ENCODE peak calls at places on chromosomes 2 and 18, in five cellular contexts. C, T, F, V and I are unnamed samples.

GRCh38 chr2:102063948-102064678 is 72.4 kb downstream of the IL1R2 start:
- DNase-seq in C (peak), T (peak), F (no peak), V (peak), I (peak)

GRCh38 chr2:105977212-105977611 is 216.9 kb downstream of the UXS1 start:
- DNase-seq in C (no peak), T (peak), F (no peak), V (no peak), I (peak)

GRCh38 chr2:16774091-16774490 is 108.5 kb upstream of the CYRIA start:
- DNase-seq in C (no peak), T (peak), F (no peak), V (no peak), I (no peak)

GRCh38 chr2:121897335-121897970 is 142.0 kb downstream of the TSN start:
- DNase-seq in C (no peak), T (no peak), F (no peak), V (no peak), I (no peak)

GRCh38 chr2:187877391-187877790 is 323.2 kb upstream of the TFPI start:
- DNase-seq in C (no peak), T (no peak), F (no peak), V (no peak), I (no peak)

GRCh38 chr2:74975016-74975415 is 16.6 kb downstream of the POLE4 start:
- DNase-seq in C (no peak), T (no peak), F (no peak), V (no peak), I (no peak)

GRCh38 chr2:178277741-178278197 is 83.5 kb downstream of the OSBPL6 start:
- DNase-seq in C (no peak), T (no peak), F (no peak), V (no peak), I (peak)

GRCh38 chr2:237967463-237967871 is 653 bp downstream of the UBE2F start:
- DNase-seq in C (peak), T (peak), F (no peak), V (peak), I (no peak)

GRCh38 chr18:44714376-44714775 is 33.7 kb downstream of the SETBP1 start:
- DNase-seq in C (no peak), T (no peak), F (no peak), V (no peak), I (no peak)

GRCh38 chr2:164542584-164543021 is 78.7 kb downstream of the GRB14 start:
- DNase-seq in C (no peak), T (peak), F (no peak), V (no peak), I (peak)

GRCh38 chr2:215883799-215884198 is 129.6 kb downstream of the MREG start:
- DNase-seq in C (no peak), T (no peak), F (no peak), V (no peak), I (no peak)

GRCh38 chr2:111157071-111157661 is 36.5 kb downstream of the BCL2L11 start:
- DNase-seq in C (no peak), T (no peak), F (no peak), V (no peak), I (no peak)

GRCh38 chr2:143717532-143718168 is 588.4 kb downstream of the ARHGAP15 start:
- DNase-seq in C (no peak), T (no peak), F (no peak), V (no peak), I (no peak)

GRCh38 chr18:41820784-41821183 is 134.2 kb upstream of the PIK3C3 start:
- DNase-seq in C (no peak), T (no peak), F (no peak), V (no peak), I (no peak)

DNA sequence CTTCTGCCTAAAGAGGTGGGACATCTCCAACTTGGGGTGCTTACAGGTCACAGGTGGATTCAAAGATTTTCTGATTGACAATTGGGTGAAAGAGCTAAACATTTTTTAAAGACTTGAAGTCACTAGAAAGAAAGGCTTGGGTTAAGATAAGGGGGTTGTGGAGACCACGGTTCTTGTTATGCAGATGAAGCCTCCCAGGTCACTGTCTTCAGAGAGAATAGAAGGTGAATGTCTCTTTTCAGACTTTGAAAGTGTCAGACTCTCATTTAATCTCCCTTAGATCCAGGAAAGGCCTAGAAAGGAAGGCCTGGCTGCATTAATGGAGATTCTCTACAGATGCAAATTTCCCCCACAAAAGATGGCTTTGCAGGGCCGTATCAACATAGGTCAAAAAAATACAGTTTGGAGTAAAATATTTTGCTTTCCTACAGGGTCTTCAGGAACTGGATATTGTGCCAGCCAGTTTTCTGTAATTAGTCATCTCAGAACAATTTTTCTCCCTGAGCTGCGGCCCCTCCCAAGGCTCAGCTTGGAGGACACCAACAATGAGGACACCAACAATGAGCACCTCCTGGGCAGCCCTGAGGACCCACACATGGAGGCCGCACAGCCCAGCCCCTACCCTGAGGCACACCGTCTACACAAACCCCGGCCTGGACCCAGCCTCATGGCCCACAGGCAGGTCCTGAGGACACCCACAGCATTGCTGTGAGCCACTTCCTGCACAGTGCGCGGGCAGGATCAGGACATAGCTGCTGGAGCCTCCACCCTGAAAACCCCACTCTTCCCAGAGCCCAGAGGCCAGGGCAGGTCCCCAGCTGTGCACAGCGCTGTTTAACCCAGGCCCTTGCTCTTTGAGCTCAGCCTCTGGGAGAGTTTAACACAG is 194.1 kb downstream of the RTP5 start:
- DNase-seq in C (no peak), T (no peak), F (no peak), V (no peak), I (no peak)
- H3K4me3 ChIP-seq in C (no peak), T (no peak), F (no peak), V (no peak), I (no peak)

DNA sequence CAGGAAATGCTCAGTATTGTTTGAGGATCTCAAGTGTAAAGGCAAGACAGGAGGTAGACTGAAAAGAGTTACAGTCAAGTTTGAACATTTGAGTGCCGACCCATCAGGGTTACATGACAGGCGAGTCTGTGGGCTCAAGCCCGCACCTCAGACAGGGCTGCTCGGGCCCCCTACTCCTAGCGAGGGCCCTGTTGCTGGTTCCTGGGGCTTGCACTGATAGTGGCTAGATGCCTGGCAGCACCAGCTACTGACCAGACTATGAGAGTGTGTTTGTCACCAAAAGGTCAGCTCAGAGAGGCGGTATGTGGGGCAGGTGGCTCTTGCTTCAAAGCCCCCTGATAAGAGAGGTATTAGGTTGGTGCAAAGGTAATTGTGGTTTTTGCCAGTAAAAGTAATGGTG is 35.6 kb upstream of the CYP27C1 start:
- DNase-seq in C (no peak), T (no peak), F (no peak), V (no peak), I (no peak)
- H3K4me3 ChIP-seq in C (no peak), T (no peak), F (no peak), V (no peak), I (no peak)

DNA sequence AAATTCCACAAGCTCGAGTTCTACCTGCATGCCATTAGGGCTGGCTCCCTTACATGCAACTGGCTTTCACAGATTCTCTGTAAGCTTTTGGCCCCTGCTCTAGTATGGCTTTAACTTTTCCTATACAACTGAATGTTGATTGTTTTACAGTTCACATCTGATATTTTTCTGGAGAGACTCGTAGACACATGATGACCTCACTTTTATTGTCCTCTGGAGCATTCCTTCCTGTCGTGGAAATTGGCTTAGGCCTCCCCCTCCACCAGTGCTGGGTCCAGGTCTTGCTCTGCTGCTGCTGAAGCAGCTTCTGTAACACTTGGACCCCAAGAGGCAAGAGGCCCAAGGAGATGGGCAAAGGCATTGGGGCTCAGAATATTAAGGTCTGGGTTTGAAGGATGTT is 219.6 kb downstream of the CDCA7 start:
- DNase-seq in C (no peak), T (no peak), F (no peak), V (no peak), I (no peak)
- H3K4me3 ChIP-seq in C (no peak), T (no peak), F (no peak), V (no peak), I (no peak)

DNA sequence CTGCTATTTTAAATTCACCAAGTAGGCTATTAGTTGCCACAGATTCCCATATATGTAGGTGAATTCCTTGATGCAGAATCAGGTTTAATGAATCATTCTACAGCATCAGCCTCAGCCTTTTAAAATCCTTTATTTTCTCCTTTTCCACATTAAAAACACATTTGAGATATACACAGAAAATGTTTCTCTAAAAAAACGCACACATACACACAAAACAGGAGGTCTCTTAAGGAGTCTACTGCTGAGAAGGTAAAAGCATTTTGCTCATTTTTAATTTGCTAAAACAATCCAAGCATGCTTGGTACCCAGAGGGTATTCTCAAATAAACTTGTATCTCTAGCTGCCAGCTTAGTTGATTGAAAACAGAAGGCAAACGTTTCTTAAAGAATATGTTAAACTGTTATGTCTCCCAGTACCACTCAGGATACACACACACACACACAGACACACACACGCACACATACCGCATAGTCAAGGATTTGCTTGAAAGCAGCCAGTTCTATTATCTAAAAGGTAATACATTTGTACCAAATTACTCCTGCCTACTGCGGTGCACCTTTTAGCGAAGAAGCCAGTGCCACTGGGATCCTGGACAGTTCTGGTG is 106.8 kb upstream of the KCTD1 start:
- DNase-seq in C (no peak), T (no peak), F (no peak), V (no peak), I (no peak)
- H3K4me3 ChIP-seq in C (peak), T (no peak), F (no peak), V (peak), I (peak)

DNA sequence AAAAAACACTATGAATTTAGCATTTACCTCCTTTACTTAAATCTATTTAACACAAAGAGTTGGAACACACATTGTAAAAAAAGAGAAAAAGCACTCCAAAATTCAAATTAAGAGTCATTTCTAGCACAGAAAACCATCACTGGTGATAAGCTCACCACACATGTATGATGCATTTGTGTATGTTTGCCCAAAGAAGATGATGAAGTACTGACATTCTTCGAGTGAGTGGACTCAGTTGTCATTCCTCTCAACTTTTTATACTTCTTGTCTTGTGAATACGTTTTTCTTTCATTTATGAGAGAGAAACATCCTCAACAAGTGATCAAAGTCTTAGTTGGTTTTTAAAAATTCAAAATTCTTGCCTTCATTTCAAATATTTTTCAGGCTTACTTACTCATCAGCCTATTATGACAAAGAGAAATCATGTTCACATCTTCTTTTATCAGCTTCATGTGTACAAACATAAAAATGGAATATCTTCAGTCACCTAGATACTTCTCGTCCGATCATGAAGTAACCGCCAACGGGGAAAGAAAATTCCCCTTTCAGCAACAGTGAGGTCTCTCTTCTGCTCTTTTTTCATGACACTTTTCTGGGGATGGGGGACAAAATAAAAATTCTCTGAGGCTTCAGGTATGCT is 1.5 kb downstream of the DSEL start:
- DNase-seq in C (no peak), T (no peak), F (no peak), V (no peak), I (no peak)
- H3K4me3 ChIP-seq in C (peak), T (peak), F (no peak), V (peak), I (peak)